ENCODE peak calls at places on chromosome 19, in five cellular contexts. One of them, this sample, is unnamed.

GRCh38 chr19:48501961-48502719 is 9.5 kb downstream of the LMTK3 start:
- DNase-seq in HFFc6: no peak
- DNase-seq in left colon: peak
- DNase-seq in EH: peak
- DNase-seq in stimulated activated CD8-positive, alpha-beta memory T cell treated with anti-CD3 and anti-CD28 coated beads, Interleukin-4, amount 100 ng/mL, for 24 hours: peak
- DNase-seq in this sample: peak

GRCh38 chr19:401836-402535 is 7.0 kb downstream of the C2CD4C start:
- DNase-seq in HFFc6: no peak
- DNase-seq in left colon: no peak
- DNase-seq in EH: no peak
- DNase-seq in stimulated activated CD8-positive, alpha-beta memory T cell treated with anti-CD3 and anti-CD28 coated beads, Interleukin-4, amount 100 ng/mL, for 24 hours: no peak
- DNase-seq in this sample: no peak

GRCh38 chr19:13366529-13367143 is 139.6 kb downstream of the CACNA1A start:
- DNase-seq in HFFc6: peak
- DNase-seq in left colon: no peak
- DNase-seq in EH: peak
- DNase-seq in stimulated activated CD8-positive, alpha-beta memory T cell treated with anti-CD3 and anti-CD28 coated beads, Interleukin-4, amount 100 ng/mL, for 24 hours: no peak
- DNase-seq in this sample: no peak

GRCh38 chr19:39416152-39416551 is 3.7 kb downstream of the PLEKHG2 start:
- DNase-seq in HFFc6: no peak
- DNase-seq in left colon: no peak
- DNase-seq in EH: no peak
- DNase-seq in stimulated activated CD8-positive, alpha-beta memory T cell treated with anti-CD3 and anti-CD28 coated beads, Interleukin-4, amount 100 ng/mL, for 24 hours: no peak
- DNase-seq in this sample: no peak

GRCh38 chr19:41426952-41427646 is at the start of gene B3GNT8:
- DNase-seq in HFFc6: peak
- DNase-seq in left colon: peak
- DNase-seq in EH: peak
- DNase-seq in stimulated activated CD8-positive, alpha-beta memory T cell treated with anti-CD3 and anti-CD28 coated beads, Interleukin-4, amount 100 ng/mL, for 24 hours: peak
- DNase-seq in this sample: peak

GRCh38 chr19:55210120-55210493 is 806 bp upstream of the PTPRH start:
- DNase-seq in HFFc6: peak
- DNase-seq in left colon: no peak
- DNase-seq in EH: peak
- DNase-seq in stimulated activated CD8-positive, alpha-beta memory T cell treated with anti-CD3 and anti-CD28 coated beads, Interleukin-4, amount 100 ng/mL, for 24 hours: no peak
- DNase-seq in this sample: no peak

GRCh38 chr19:53389591-53390377 is 5.2 kb upstream of the ZNF765 start:
- DNase-seq in HFFc6: no peak
- DNase-seq in left colon: no peak
- DNase-seq in EH: no peak
- DNase-seq in stimulated activated CD8-positive, alpha-beta memory T cell treated with anti-CD3 and anti-CD28 coated beads, Interleukin-4, amount 100 ng/mL, for 24 hours: no peak
- DNase-seq in this sample: no peak

GRCh38 chr19:16015805-16016173 is 60.5 kb upstream of the TPM4 start:
- DNase-seq in HFFc6: no peak
- DNase-seq in left colon: no peak
- DNase-seq in EH: no peak
- DNase-seq in stimulated activated CD8-positive, alpha-beta memory T cell treated with anti-CD3 and anti-CD28 coated beads, Interleukin-4, amount 100 ng/mL, for 24 hours: no peak
- DNase-seq in this sample: no peak

GRCh38 chr19:30695171-30695875 is 323.1 kb downstream of the ZNF536 start:
- DNase-seq in HFFc6: no peak
- DNase-seq in left colon: no peak
- DNase-seq in EH: no peak
- DNase-seq in stimulated activated CD8-positive, alpha-beta memory T cell treated with anti-CD3 and anti-CD28 coated beads, Interleukin-4, amount 100 ng/mL, for 24 hours: no peak
- DNase-seq in this sample: no peak

GRCh38 chr19:33568706-33569105 is 47.1 kb upstream of the PEPD start:
- DNase-seq in HFFc6: no peak
- DNase-seq in left colon: no peak
- DNase-seq in EH: no peak
- DNase-seq in stimulated activated CD8-positive, alpha-beta memory T cell treated with anti-CD3 and anti-CD28 coated beads, Interleukin-4, amount 100 ng/mL, for 24 hours: no peak
- DNase-seq in this sample: no peak

GRCh38 chr19:35216026-35216832 is 12.3 kb downstream of the FAM187B start:
- DNase-seq in HFFc6: peak
- DNase-seq in left colon: no peak
- DNase-seq in EH: peak
- DNase-seq in stimulated activated CD8-positive, alpha-beta memory T cell treated with anti-CD3 and anti-CD28 coated beads, Interleukin-4, amount 100 ng/mL, for 24 hours: no peak
- DNase-seq in this sample: no peak

GRCh38 chr19:1481893-1482360 is 2.9 kb upstream of the C19orf25 start:
- DNase-seq in HFFc6: no peak
- DNase-seq in left colon: peak
- DNase-seq in EH: no peak
- DNase-seq in stimulated activated CD8-positive, alpha-beta memory T cell treated with anti-CD3 and anti-CD28 coated beads, Interleukin-4, amount 100 ng/mL, for 24 hours: no peak
- DNase-seq in this sample: no peak

GRCh38 chr19:33192010-33192409 is 2.1 kb upstream of the LRP3 start:
- DNase-seq in HFFc6: no peak
- DNase-seq in left colon: no peak
- DNase-seq in EH: no peak
- DNase-seq in stimulated activated CD8-positive, alpha-beta memory T cell treated with anti-CD3 and anti-CD28 coated beads, Interleukin-4, amount 100 ng/mL, for 24 hours: no peak
- DNase-seq in this sample: no peak

GRCh38 chr19:47469419-47469700 is 2.3 kb downstream of the SLC8A2 start:
- DNase-seq in HFFc6: no peak
- DNase-seq in left colon: no peak
- DNase-seq in EH: no peak
- DNase-seq in stimulated activated CD8-positive, alpha-beta memory T cell treated with anti-CD3 and anti-CD28 coated beads, Interleukin-4, amount 100 ng/mL, for 24 hours: no peak
- DNase-seq in this sample: no peak

GRCh38 chr19:16463991-16464575 is 7.7 kb downstream of the EPS15L1 start:
- DNase-seq in HFFc6: peak
- DNase-seq in left colon: no peak
- DNase-seq in EH: peak
- DNase-seq in stimulated activated CD8-positive, alpha-beta memory T cell treated with anti-CD3 and anti-CD28 coated beads, Interleukin-4, amount 100 ng/mL, for 24 hours: no peak
- DNase-seq in this sample: no peak

GRCh38 chr19:50500753-50501151 is 10.2 kb downstream of the JOSD2 start:
- DNase-seq in HFFc6: no peak
- DNase-seq in left colon: no peak
- DNase-seq in EH: no peak
- DNase-seq in stimulated activated CD8-positive, alpha-beta memory T cell treated with anti-CD3 and anti-CD28 coated beads, Interleukin-4, amount 100 ng/mL, for 24 hours: no peak
- DNase-seq in this sample: no peak

GRCh38 chr19:46546194-46546896 is 50.7 kb upstream of the PNMA8B start:
- DNase-seq in HFFc6: peak
- DNase-seq in left colon: peak
- DNase-seq in EH: peak
- DNase-seq in stimulated activated CD8-positive, alpha-beta memory T cell treated with anti-CD3 and anti-CD28 coated beads, Interleukin-4, amount 100 ng/mL, for 24 hours: no peak
- DNase-seq in this sample: no peak

GRCh38 chr19:41373993-41374392 is 2.3 kb upstream of the TMEM91 start:
- DNase-seq in HFFc6: peak
- DNase-seq in left colon: peak
- DNase-seq in EH: peak
- DNase-seq in stimulated activated CD8-positive, alpha-beta memory T cell treated with anti-CD3 and anti-CD28 coated beads, Interleukin-4, amount 100 ng/mL, for 24 hours: no peak
- DNase-seq in this sample: no peak

GRCh38 chr19:23956051-23956450 is 41.4 kb downstream of the ZNF726 start:
- DNase-seq in HFFc6: no peak
- DNase-seq in left colon: no peak
- DNase-seq in EH: peak
- DNase-seq in stimulated activated CD8-positive, alpha-beta memory T cell treated with anti-CD3 and anti-CD28 coated beads, Interleukin-4, amount 100 ng/mL, for 24 hours: no peak
- DNase-seq in this sample: no peak

GRCh38 chr19:57099199-57099661 is 20.6 kb upstream of the USP29 start:
- DNase-seq in HFFc6: peak
- DNase-seq in left colon: peak
- DNase-seq in EH: peak
- DNase-seq in stimulated activated CD8-positive, alpha-beta memory T cell treated with anti-CD3 and anti-CD28 coated beads, Interleukin-4, amount 100 ng/mL, for 24 hours: peak
- DNase-seq in this sample: peak

GRCh38 chr19:1904385-1905070 is 671 bp upstream of the ADAT3 start:
- DNase-seq in HFFc6: no peak
- DNase-seq in left colon: peak
- DNase-seq in EH: no peak
- DNase-seq in stimulated activated CD8-positive, alpha-beta memory T cell treated with anti-CD3 and anti-CD28 coated beads, Interleukin-4, amount 100 ng/mL, for 24 hours: no peak
- DNase-seq in this sample: no peak

GRCh38 chr19:43957891-43958290 is 6.9 kb downstream of the ZNF221 start:
- DNase-seq in HFFc6: peak
- DNase-seq in left colon: no peak
- DNase-seq in EH: peak
- DNase-seq in stimulated activated CD8-positive, alpha-beta memory T cell treated with anti-CD3 and anti-CD28 coated beads, Interleukin-4, amount 100 ng/mL, for 24 hours: no peak
- DNase-seq in this sample: no peak

GRCh38 chr19:10289836-10290438 is at the start of gene ICAM5:
- DNase-seq in HFFc6: peak
- DNase-seq in left colon: no peak
- DNase-seq in EH: peak
- DNase-seq in stimulated activated CD8-positive, alpha-beta memory T cell treated with anti-CD3 and anti-CD28 coated beads, Interleukin-4, amount 100 ng/mL, for 24 hours: no peak
- DNase-seq in this sample: no peak

GRCh38 chr19:2259331-2259730 is 3.1 kb upstream of the JSRP1 start:
- DNase-seq in HFFc6: peak
- DNase-seq in left colon: no peak
- DNase-seq in EH: peak
- DNase-seq in stimulated activated CD8-positive, alpha-beta memory T cell treated with anti-CD3 and anti-CD28 coated beads, Interleukin-4, amount 100 ng/mL, for 24 hours: no peak
- DNase-seq in this sample: no peak

GRCh38 chr19:46620716-46621115 is 4.2 kb downstream of the PTGIR start:
- DNase-seq in HFFc6: peak
- DNase-seq in left colon: no peak
- DNase-seq in EH: peak
- DNase-seq in stimulated activated CD8-positive, alpha-beta memory T cell treated with anti-CD3 and anti-CD28 coated beads, Interleukin-4, amount 100 ng/mL, for 24 hours: no peak
- DNase-seq in this sample: no peak

GRCh38 chr19:38877781-38878574 is at the start of gene RINL:
- DNase-seq in HFFc6: no peak
- DNase-seq in left colon: peak
- DNase-seq in EH: no peak
- DNase-seq in stimulated activated CD8-positive, alpha-beta memory T cell treated with anti-CD3 and anti-CD28 coated beads, Interleukin-4, amount 100 ng/mL, for 24 hours: peak
- DNase-seq in this sample: peak

GRCh38 chr19:3671680-3672574 is 28.3 kb downstream of the PIP5K1C start:
- DNase-seq in HFFc6: peak
- DNase-seq in left colon: no peak
- DNase-seq in EH: peak
- DNase-seq in stimulated activated CD8-positive, alpha-beta memory T cell treated with anti-CD3 and anti-CD28 coated beads, Interleukin-4, amount 100 ng/mL, for 24 hours: peak
- DNase-seq in this sample: no peak

GRCh38 chr19:40416918-40417713 is 3.9 kb upstream of the PRX start:
- DNase-seq in HFFc6: no peak
- DNase-seq in left colon: peak
- DNase-seq in EH: peak
- DNase-seq in stimulated activated CD8-positive, alpha-beta memory T cell treated with anti-CD3 and anti-CD28 coated beads, Interleukin-4, amount 100 ng/mL, for 24 hours: no peak
- DNase-seq in this sample: no peak

GRCh38 chr19:15828121-15828620 is 12.7 kb upstream of the OR10H1 start:
- DNase-seq in HFFc6: no peak
- DNase-seq in left colon: no peak
- DNase-seq in EH: no peak
- DNase-seq in stimulated activated CD8-positive, alpha-beta memory T cell treated with anti-CD3 and anti-CD28 coated beads, Interleukin-4, amount 100 ng/mL, for 24 hours: no peak
- DNase-seq in this sample: no peak

GRCh38 chr19:54325631-54326030 is 12.7 kb upstream of the LILRA5 start:
- DNase-seq in HFFc6: no peak
- DNase-seq in left colon: no peak
- DNase-seq in EH: no peak
- DNase-seq in stimulated activated CD8-positive, alpha-beta memory T cell treated with anti-CD3 and anti-CD28 coated beads, Interleukin-4, amount 100 ng/mL, for 24 hours: no peak
- DNase-seq in this sample: no peak

GRCh38 chr19:42038675-42039074 is 31.3 kb downstream of the GRIK5 start:
- DNase-seq in HFFc6: no peak
- DNase-seq in left colon: no peak
- DNase-seq in EH: no peak
- DNase-seq in stimulated activated CD8-positive, alpha-beta memory T cell treated with anti-CD3 and anti-CD28 coated beads, Interleukin-4, amount 100 ng/mL, for 24 hours: no peak
- DNase-seq in this sample: no peak

GRCh38 chr19:2532252-2533071 is 56.5 kb downstream of the GADD45B start:
- DNase-seq in HFFc6: peak
- DNase-seq in left colon: no peak
- DNase-seq in EH: peak
- DNase-seq in stimulated activated CD8-positive, alpha-beta memory T cell treated with anti-CD3 and anti-CD28 coated beads, Interleukin-4, amount 100 ng/mL, for 24 hours: no peak
- DNase-seq in this sample: no peak

GRCh38 chr19:28466107-28467045 is 746.6 kb downstream of the UQCRFS1 start:
- DNase-seq in HFFc6: no peak
- DNase-seq in left colon: peak
- DNase-seq in EH: peak
- DNase-seq in stimulated activated CD8-positive, alpha-beta memory T cell treated with anti-CD3 and anti-CD28 coated beads, Interleukin-4, amount 100 ng/mL, for 24 hours: peak
- DNase-seq in this sample: peak

GRCh38 chr19:38321646-38322323 is 2.1 kb downstream of the KCNK6 start:
- DNase-seq in HFFc6: no peak
- DNase-seq in left colon: peak
- DNase-seq in EH: peak
- DNase-seq in stimulated activated CD8-positive, alpha-beta memory T cell treated with anti-CD3 and anti-CD28 coated beads, Interleukin-4, amount 100 ng/mL, for 24 hours: no peak
- DNase-seq in this sample: no peak

GRCh38 chr19:40305403-40305802 is 20.3 kb upstream of the AKT2 start:
- DNase-seq in HFFc6: peak
- DNase-seq in left colon: peak
- DNase-seq in EH: peak
- DNase-seq in stimulated activated CD8-positive, alpha-beta memory T cell treated with anti-CD3 and anti-CD28 coated beads, Interleukin-4, amount 100 ng/mL, for 24 hours: peak
- DNase-seq in this sample: peak

GRCh38 chr19:16185925-16186234 is 670 bp downstream of the FAM32A start:
- DNase-seq in HFFc6: no peak
- DNase-seq in left colon: no peak
- DNase-seq in EH: no peak
- DNase-seq in stimulated activated CD8-positive, alpha-beta memory T cell treated with anti-CD3 and anti-CD28 coated beads, Interleukin-4, amount 100 ng/mL, for 24 hours: no peak
- DNase-seq in this sample: no peak

GRCh38 chr19:51751655-51752054 is at the start of gene FPR1:
- DNase-seq in HFFc6: no peak
- DNase-seq in left colon: no peak
- DNase-seq in EH: no peak
- DNase-seq in stimulated activated CD8-positive, alpha-beta memory T cell treated with anti-CD3 and anti-CD28 coated beads, Interleukin-4, amount 100 ng/mL, for 24 hours: no peak
- DNase-seq in this sample: no peak